ENCODE peak calls at places on chromosomes 5 and 9, in seven cellular contexts. One of them, this sample, is unnamed.

GRCh38 chr9:114282926-114283325 is 40.0 kb upstream of the ORM1 start:
- DNase-seq in activated T-cell treated with anti-CD3 and anti-CD28 coated beads for 1 hour: no peak
- DNase-seq in H54: no peak
- DNase-seq in GM13976: no peak
- DNase-seq in keratinocyte: no peak
- DNase-seq in NCI-H146: no peak
- DNase-seq in RWPE2: peak
- DNase-seq in this sample: no peak

GRCh38 chr5:116486588-116486987 is 88.0 kb downstream of the SEMA6A start:
- DNase-seq in RWPE2: no peak
- DNase-seq in NCI-H146: peak
- DNase-seq in H54: no peak
- DNase-seq in activated T-cell treated with anti-CD3 and anti-CD28 coated beads for 1 hour: no peak
- DNase-seq in GM13976: no peak
- DNase-seq in keratinocyte: no peak
- DNase-seq in this sample: no peak

GRCh38 chr9:127561491-127562270 is 50.4 kb upstream of the STXBP1 start:
- DNase-seq in NCI-H146: no peak
- DNase-seq in GM13976: no peak
- DNase-seq in RWPE2: peak
- DNase-seq in H54: peak
- DNase-seq in keratinocyte: peak
- DNase-seq in activated T-cell treated with anti-CD3 and anti-CD28 coated beads for 1 hour: no peak
- DNase-seq in this sample: no peak

GRCh38 chr5:150989695-150990094 is 30.7 kb upstream of the GPX3 start:
- DNase-seq in H54: no peak
- DNase-seq in GM13976: no peak
- DNase-seq in activated T-cell treated with anti-CD3 and anti-CD28 coated beads for 1 hour: no peak
- DNase-seq in keratinocyte: no peak
- DNase-seq in RWPE2: no peak
- DNase-seq in NCI-H146: no peak
- DNase-seq in this sample: no peak

GRCh38 chr9:21506910-21507795 is 25.0 kb upstream of the IFNE start:
- DNase-seq in GM13976: no peak
- DNase-seq in H54: no peak
- DNase-seq in keratinocyte: no peak
- DNase-seq in RWPE2: no peak
- DNase-seq in activated T-cell treated with anti-CD3 and anti-CD28 coated beads for 1 hour: no peak
- DNase-seq in NCI-H146: no peak
- DNase-seq in this sample: no peak

GRCh38 chr5:64229163-64229774 is 63.6 kb downstream of the RNF180 start:
- DNase-seq in NCI-H146: peak
- DNase-seq in keratinocyte: no peak
- DNase-seq in GM13976: peak
- DNase-seq in RWPE2: no peak
- DNase-seq in H54: peak
- DNase-seq in activated T-cell treated with anti-CD3 and anti-CD28 coated beads for 1 hour: no peak
- DNase-seq in this sample: no peak

GRCh38 chr9:93268551-93269314 is 84.8 kb downstream of the WNK2 start:
- DNase-seq in GM13976: peak
- DNase-seq in H54: no peak
- DNase-seq in keratinocyte: no peak
- DNase-seq in activated T-cell treated with anti-CD3 and anti-CD28 coated beads for 1 hour: peak
- DNase-seq in RWPE2: no peak
- DNase-seq in NCI-H146: peak
- DNase-seq in this sample: no peak

GRCh38 chr9:2234371-2234893 is 219.3 kb downstream of the SMARCA2 start:
- DNase-seq in H54: no peak
- DNase-seq in NCI-H146: no peak
- DNase-seq in GM13976: no peak
- DNase-seq in keratinocyte: no peak
- DNase-seq in RWPE2: no peak
- DNase-seq in activated T-cell treated with anti-CD3 and anti-CD28 coated beads for 1 hour: no peak
- DNase-seq in this sample: no peak

GRCh38 chr9:38437193-38437823 is 13.1 kb upstream of the IGFBPL1 start:
- DNase-seq in activated T-cell treated with anti-CD3 and anti-CD28 coated beads for 1 hour: no peak
- DNase-seq in NCI-H146: no peak
- DNase-seq in RWPE2: no peak
- DNase-seq in H54: no peak
- DNase-seq in GM13976: no peak
- DNase-seq in keratinocyte: no peak
- DNase-seq in this sample: no peak

GRCh38 chr5:68848086-68848485 is 245.7 kb upstream of the SLC30A5 start:
- DNase-seq in H54: no peak
- DNase-seq in GM13976: no peak
- DNase-seq in NCI-H146: no peak
- DNase-seq in RWPE2: no peak
- DNase-seq in keratinocyte: peak
- DNase-seq in activated T-cell treated with anti-CD3 and anti-CD28 coated beads for 1 hour: no peak
- DNase-seq in this sample: no peak

GRCh38 chr5:32708949-32709348 is 2.2 kb upstream of the NPR3 start:
- DNase-seq in H54: no peak
- DNase-seq in keratinocyte: no peak
- DNase-seq in NCI-H146: no peak
- DNase-seq in GM13976: peak
- DNase-seq in RWPE2: no peak
- DNase-seq in activated T-cell treated with anti-CD3 and anti-CD28 coated beads for 1 hour: no peak
- DNase-seq in this sample: no peak

GRCh38 chr5:108655750-108656450 is 91.8 kb upstream of the FER start:
- DNase-seq in GM13976: no peak
- DNase-seq in H54: peak
- DNase-seq in NCI-H146: no peak
- DNase-seq in RWPE2: no peak
- DNase-seq in activated T-cell treated with anti-CD3 and anti-CD28 coated beads for 1 hour: no peak
- DNase-seq in keratinocyte: peak
- DNase-seq in this sample: no peak

GRCh38 chr9:104256031-104256709 is 162.1 kb downstream of the SMC2 start:
- DNase-seq in NCI-H146: no peak
- DNase-seq in GM13976: no peak
- DNase-seq in activated T-cell treated with anti-CD3 and anti-CD28 coated beads for 1 hour: no peak
- DNase-seq in keratinocyte: no peak
- DNase-seq in H54: no peak
- DNase-seq in RWPE2: no peak
- DNase-seq in this sample: no peak

GRCh38 chr9:121261107-121261460 is 6.9 kb upstream of the GSN start:
- DNase-seq in H54: no peak
- DNase-seq in keratinocyte: no peak
- DNase-seq in activated T-cell treated with anti-CD3 and anti-CD28 coated beads for 1 hour: no peak
- DNase-seq in RWPE2: no peak
- DNase-seq in NCI-H146: no peak
- DNase-seq in GM13976: no peak
- DNase-seq in this sample: peak

GRCh38 chr9:102360846-102361245 is 622.4 kb upstream of the GRIN3A start:
- DNase-seq in H54: no peak
- DNase-seq in RWPE2: no peak
- DNase-seq in GM13976: no peak
- DNase-seq in activated T-cell treated with anti-CD3 and anti-CD28 coated beads for 1 hour: no peak
- DNase-seq in keratinocyte: no peak
- DNase-seq in NCI-H146: no peak
- DNase-seq in this sample: no peak

GRCh38 chr5:111070272-111071134 is 1.0 kb upstream of the TSLP start:
- DNase-seq in keratinocyte: no peak
- DNase-seq in GM13976: no peak
- DNase-seq in H54: no peak
- DNase-seq in RWPE2: no peak
- DNase-seq in activated T-cell treated with anti-CD3 and anti-CD28 coated beads for 1 hour: no peak
- DNase-seq in NCI-H146: no peak
- DNase-seq in this sample: no peak

GRCh38 chr5:1444361-1445189 is 665 bp downstream of the SLC6A3 start:
- DNase-seq in RWPE2: peak
- DNase-seq in NCI-H146: peak
- DNase-seq in GM13976: no peak
- DNase-seq in keratinocyte: no peak
- DNase-seq in H54: no peak
- DNase-seq in activated T-cell treated with anti-CD3 and anti-CD28 coated beads for 1 hour: no peak
- DNase-seq in this sample: no peak

GRCh38 chr5:41835625-41836024 is 34.6 kb downstream of the OXCT1 start:
- DNase-seq in GM13976: no peak
- DNase-seq in activated T-cell treated with anti-CD3 and anti-CD28 coated beads for 1 hour: no peak
- DNase-seq in RWPE2: no peak
- DNase-seq in keratinocyte: no peak
- DNase-seq in NCI-H146: no peak
- DNase-seq in H54: peak
- DNase-seq in this sample: peak